ENCODE peak calls at places on chromosomes 4 and X, in eight cellular contexts. V is CD8-positive, alpha-beta memory T cell; H is aorta; X is PC-3; E is CD4-positive, CD25-positive, alpha-beta regulatory T cell; J is endothelial cell of umbilical vein; L is body of pancreas; G is cardiac muscle cell. P is an unnamed sample. For H3K9me3, the result is how much of the 10 kb centered on the place peaks cover.

GRCh38 chr4:8110071-8110986 is 48.3 kb downstream of the ABLIM2 start:
- DNase-seq in V (no peak), H (no peak), X (peak), E (no peak), J (no peak), L (no peak), G (peak), P (no peak)

GRCh38 chr4:14583331-14583730 is 418.9 kb upstream of the CPEB2 start:
- DNase-seq in V (no peak), H (no peak), X (peak), E (no peak), J (no peak), L (no peak), G (no peak), P (no peak)

GRCh38 chrX:109327271-109327670 is 154.6 kb downstream of the GUCY2F start:
- DNase-seq in V (no peak), H (no peak), X (no peak), E (no peak), J (no peak), L (no peak), G (no peak), P (no peak)

GRCh38 chr4:106614446-106614845 is 245.9 kb upstream of the GIMD1 start:
- DNase-seq in V (no peak), H (no peak), X (peak), E (no peak), J (peak), L (no peak), G (no peak), P (no peak)

GRCh38 chr4:100095729-100096595 is 94.3 kb downstream of the DDIT4L start:
- DNase-seq in V (peak), H (peak), X (peak), E (peak), J (peak), L (peak), G (peak), P (peak)

GRCh38 chrX:12771445-12772069 is 19.7 kb upstream of the PRPS2 start:
- DNase-seq in V (peak), H (peak), X (peak), E (peak), J (peak), L (peak), G (peak), P (peak)

GRCh38 chr4:156293657-156294297 is 340.1 kb upstream of the CTSO start:
- DNase-seq in V (no peak), H (no peak), X (peak), E (no peak), J (peak), L (no peak), G (no peak), P (no peak)

GRCh38 chrX:119686087-119686639 is 6.8 kb downstream of the SEPTIN6 start:
- DNase-seq in V (peak), H (no peak), X (no peak), E (no peak), J (no peak), L (no peak), G (peak), P (no peak)

GRCh38 chrX:16171944-16172343 is 4.7 kb downstream of the MAGEB17 start:
- DNase-seq in V (no peak), H (no peak), X (no peak), E (no peak), J (no peak), L (no peak), G (no peak), P (no peak)

GRCh38 chrX:76253432-76253831 is 80.6 kb downstream of the PBDC1 start:
- DNase-seq in V (peak), H (no peak), X (peak), E (peak), J (peak), L (peak), G (peak), P (peak)

GRCh38 chr4:84814100-84814750 is 152.3 kb downstream of the WDFY3 start:
- DNase-seq in V (no peak), H (no peak), X (peak), E (no peak), J (peak), L (peak), G (peak), P (no peak)

GRCh38 chr4:113457886-113458285 is 303.7 kb downstream of the CAMK2D start:
- DNase-seq in V (no peak), H (no peak), X (no peak), E (no peak), J (no peak), L (no peak), G (no peak), P (no peak)

GRCh38 chrX:129961180-129962083 is 21.0 kb upstream of the BCORL1 start:
- DNase-seq in V (peak), H (peak), X (peak), E (peak), J (no peak), L (peak), G (peak), P (peak)

GRCh38 chrX:67546496-67547423 is 2.9 kb downstream of the AR start:
- DNase-seq in V (no peak), H (no peak), X (no peak), E (no peak), J (no peak), L (no peak), G (no peak), P (no peak)

GRCh38 chrX:122219735-122220134 is 964.3 kb upstream of the GRIA3 start:
- DNase-seq in V (no peak), H (no peak), X (no peak), E (no peak), J (no peak), L (no peak), G (no peak), P (no peak)

GRCh38 chr4:78599931-78600375 is 48.4 kb downstream of the ANXA3 start:
- DNase-seq in V (no peak), H (no peak), X (no peak), E (no peak), J (peak), L (no peak), G (peak), P (no peak)

GRCh38 chr4:23855912-23856605 is 33.8 kb downstream of the PPARGC1A start:
- DNase-seq in V (no peak), H (no peak), X (no peak), E (no peak), J (no peak), L (no peak), G (no peak), P (no peak)

GRCh38 chr4:122117743-122118142 is 34.4 kb upstream of the BLTP1 start:
- DNase-seq in V (peak), H (no peak), X (no peak), E (no peak), J (no peak), L (no peak), G (no peak), P (peak)

GRCh38 chr4:55181606-55182005 is 56.2 kb upstream of the KDR start:
- DNase-seq in V (no peak), H (no peak), X (peak), E (no peak), J (peak), L (no peak), G (peak), P (no peak)

GRCh38 chr4:107825072-107825789 is 499 bp downstream of the SGMS2 start:
- DNase-seq in V (no peak), H (no peak), X (peak), E (no peak), J (peak), L (peak), G (peak), P (no peak)

GRCh38 chr4:182126567-182126966 is 116.6 kb upstream of the TENM3 start:
- DNase-seq in V (no peak), H (no peak), X (no peak), E (no peak), J (no peak), L (no peak), G (no peak), P (no peak)
- H3K9me3 ChIP-seq in V (under half), H (under half), X (under half), E (under half), J (under half), L (under half), G (under half), P (under half)

GRCh38 chr4:212438-213174 is 88.3 kb downstream of the ZNF718 start:
- DNase-seq in V (no peak), H (peak), X (no peak), E (no peak), J (peak), L (peak), G (peak), P (no peak)

GRCh38 chr4:213971-214370 is 89.7 kb downstream of the ZNF718 start:
- DNase-seq in V (no peak), H (no peak), X (no peak), E (no peak), J (no peak), L (no peak), G (no peak), P (no peak)

GRCh38 chr4:205097-205756 is 80.9 kb downstream of the ZNF718 start:
- DNase-seq in V (no peak), H (no peak), X (no peak), E (no peak), J (no peak), L (no peak), G (no peak), P (no peak)

GRCh38 chr4:206054-206453 is 81.8 kb downstream of the ZNF718 start:
- DNase-seq in V (no peak), H (no peak), X (no peak), E (no peak), J (no peak), L (no peak), G (no peak), P (no peak)

DNA sequence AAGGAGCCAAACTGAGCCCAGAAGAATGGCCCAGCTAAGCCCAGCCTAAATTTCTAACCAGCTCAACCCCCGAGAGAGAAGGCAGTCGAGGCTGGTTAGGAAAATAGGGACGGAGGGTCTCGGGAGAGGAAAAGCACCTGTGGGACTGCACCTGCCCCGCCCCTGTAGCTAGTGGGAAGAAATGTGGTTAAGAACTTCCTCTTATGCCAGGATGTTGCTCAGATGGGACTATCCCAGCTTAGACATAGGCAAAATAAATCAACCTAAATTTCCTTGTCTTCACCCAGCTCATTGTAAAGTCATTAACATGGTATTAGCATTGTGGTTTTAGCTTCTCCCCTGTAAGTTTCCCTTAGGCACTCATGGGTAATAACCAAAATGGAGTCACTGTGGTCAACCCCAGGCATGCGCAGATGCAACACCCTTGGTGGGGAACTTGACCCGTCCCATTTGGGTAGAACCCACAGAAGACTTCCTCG is 86.8 kb downstream of the ZNF718 start:
- DNase-seq in V (no peak), H (no peak), X (no peak), E (no peak), J (no peak), L (no peak), G (no peak), P (peak)
- H3K9me3 ChIP-seq in V (under half), H (under half), X (under half), E (under half), J (under half), L (under half), G (under half), P (under half)

GRCh38 chrX:154600962-154601374 is 16.0 kb downstream of the CTAG1A start:
- DNase-seq in V (no peak), H (no peak), X (peak), E (no peak), J (no peak), L (no peak), G (no peak), P (no peak)
- H3K9me3 ChIP-seq in V (under half), H (under half), X (under half), E (under half), J (under half), L (under half), G (under half), P (under half)

GRCh38 chrX:70025464-70025863 is 24.3 kb downstream of the AWAT2 start:
- DNase-seq in V (no peak), H (no peak), X (no peak), E (no peak), J (peak), L (no peak), G (no peak), P (no peak)
- H3K9me3 ChIP-seq in V (under half), H (under half), X (under half), E (under half), J (under half), L (under half), G (under half), P (under half)

GRCh38 chr4:96472103-96472867 is 632.4 kb downstream of the PDHA2 start:
- DNase-seq in V (no peak), H (no peak), X (no peak), E (no peak), J (peak), L (no peak), G (no peak), P (no peak)
- H3K9me3 ChIP-seq in V (under half), H (under half), X (under half), E (under half), J (under half), L (under half), G (under half), P (under half)

GRCh38 chrX:153525451-153525850 is 8.0 kb downstream of the ATP2B3 start:
- DNase-seq in V (no peak), H (no peak), X (no peak), E (no peak), J (no peak), L (no peak), G (no peak), P (no peak)

GRCh38 chrX:153524234-153524633 is 6.8 kb downstream of the ATP2B3 start:
- DNase-seq in V (no peak), H (no peak), X (no peak), E (no peak), J (no peak), L (no peak), G (no peak), P (no peak)

GRCh38 chrX:153526801-153527599 is 9.6 kb downstream of the ATP2B3 start:
- DNase-seq in V (no peak), H (no peak), X (no peak), E (no peak), J (no peak), L (no peak), G (no peak), P (no peak)

GRCh38 chrX:153523269-153523668 is 5.8 kb downstream of the ATP2B3 start:
- DNase-seq in V (no peak), H (no peak), X (no peak), E (no peak), J (no peak), L (no peak), G (no peak), P (no peak)

GRCh38 chrX:153526040-153526439 is 8.6 kb downstream of the ATP2B3 start:
- DNase-seq in V (no peak), H (no peak), X (no peak), E (no peak), J (no peak), L (no peak), G (no peak), P (no peak)
- H3K9me3 ChIP-seq in V (under half), H (under half), X (under half), E (under half), J (under half), L (under half), G (under half), P (under half)

GRCh38 chr4:41433361-41433760 is 104.6 kb upstream of the LIMCH1 start:
- DNase-seq in V (no peak), H (no peak), X (no peak), E (no peak), J (no peak), L (no peak), G (no peak), P (no peak)

GRCh38 chr4:41432219-41432618 is 105.7 kb upstream of the LIMCH1 start:
- DNase-seq in V (no peak), H (no peak), X (no peak), E (no peak), J (no peak), L (no peak), G (no peak), P (no peak)

GRCh38 chr4:41435509-41435908 is 102.4 kb upstream of the LIMCH1 start:
- DNase-seq in V (no peak), H (no peak), X (no peak), E (no peak), J (no peak), L (no peak), G (no peak), P (no peak)

GRCh38 chr4:41430796-41431195 is 107.2 kb upstream of the LIMCH1 start:
- DNase-seq in V (no peak), H (no peak), X (no peak), E (no peak), J (no peak), L (no peak), G (no peak), P (no peak)

DNA sequence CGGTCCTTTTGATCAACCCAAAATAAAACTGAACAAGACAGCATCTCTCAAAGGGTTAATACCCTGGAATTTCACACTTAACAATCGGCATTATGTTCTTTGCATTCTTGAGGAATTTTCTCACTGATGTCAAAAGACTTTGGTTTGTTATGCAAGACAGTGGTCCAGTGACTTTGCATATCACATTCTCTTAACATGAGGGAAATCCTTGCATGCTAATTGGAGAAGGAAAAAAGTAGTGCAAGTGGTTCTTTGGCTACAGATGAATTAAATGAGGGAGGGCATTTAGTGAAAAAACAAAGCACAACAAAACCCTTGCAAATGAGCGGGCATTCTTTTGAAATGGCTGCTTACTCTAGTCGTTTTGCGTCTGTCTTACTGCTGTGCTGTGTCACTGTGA is 105.1 kb upstream of the LIMCH1 start:
- DNase-seq in V (no peak), H (no peak), X (no peak), E (no peak), J (peak), L (no peak), G (no peak), P (no peak)
- H3K9me3 ChIP-seq in V (under half), H (under half), X (under half), E (under half), J (under half), L (under half), G (under half), P (under half)

GRCh38 chr4:18247189-18247588 is 225.6 kb upstream of the LCORL start:
- DNase-seq in V (no peak), H (no peak), X (no peak), E (no peak), J (no peak), L (no peak), G (no peak), P (no peak)
- H3K9me3 ChIP-seq in V (under half), H (under half), X (under half), E (under half), J (under half), L (under half), G (under half), P (under half)

DNA sequence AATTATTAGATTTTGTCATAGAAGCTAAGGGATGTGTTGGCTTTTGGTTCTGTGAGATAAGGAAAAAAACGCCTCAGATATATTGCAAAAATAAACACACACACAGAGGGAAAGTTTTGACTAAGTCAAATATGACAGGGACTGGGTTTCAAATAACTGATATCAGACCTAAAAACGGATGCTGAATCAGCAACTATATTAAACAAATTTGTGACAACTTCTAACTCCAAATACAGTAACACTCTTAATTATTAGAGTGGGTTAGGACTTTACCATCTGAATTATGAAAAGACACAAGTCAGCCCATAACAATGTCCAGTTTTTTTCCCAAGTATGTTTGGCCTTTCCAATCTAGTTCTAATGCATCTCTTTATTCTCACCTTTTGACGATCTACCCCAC is 2693.1 kb downstream of the ARAP2 start:
- DNase-seq in V (no peak), H (no peak), X (no peak), E (no peak), J (no peak), L (no peak), G (no peak), P (no peak)
- H3K9me3 ChIP-seq in V (under half), H (under half), X (under half), E (under half), J (under half), L (under half), G (under half), P (under half)

P was measured in CD4-positive, alpha-beta memory T cell.